ENCODE peak calls at places on chromosomes 4 and X, in six cellular contexts. One of them, this sample, is unnamed.
A peak's percentile ranks its signal among the peaks of the same experiment; 100 is the strongest.

GRCh38 chr4:158535130-158535614 is 13.5 kb downstream of the RXFP1 start:
- DNase-seq in GM12891: no peak
- DNase-seq in GM12878: no peak
- DNase-seq in HepG2: no peak
- DNase-seq in K562: no peak
- DNase-seq in H1: no peak
- DNase-seq in this sample: no peak

GRCh38 chr4:157700898-157701694 is 471.7 kb downstream of the GASK1B start:
- DNase-seq in GM12891: no peak
- DNase-seq in GM12878: no peak
- DNase-seq in HepG2: no peak
- DNase-seq in K562: no peak
- DNase-seq in H1: no peak
- DNase-seq in this sample: no peak

GRCh38 chr4:1939664-1940509 is 68.7 kb downstream of the NSD2 start:
- DNase-seq in GM12891: no peak
- DNase-seq in GM12878: no peak
- DNase-seq in HepG2: peak; percentile 9
- DNase-seq in K562: no peak
- DNase-seq in H1: no peak
- DNase-seq in this sample: no peak

GRCh38 chr4:165209796-165210195 is 2.4 kb downstream of the KLHL2 start:
- DNase-seq in GM12891: no peak
- DNase-seq in GM12878: no peak
- DNase-seq in HepG2: no peak
- DNase-seq in K562: no peak
- DNase-seq in H1: no peak
- DNase-seq in this sample: no peak

GRCh38 chrX:72038016-72038415 is 93.7 kb downstream of the RTL5 start:
- DNase-seq in GM12891: no peak
- DNase-seq in GM12878: no peak
- DNase-seq in HepG2: no peak
- DNase-seq in K562: no peak
- DNase-seq in H1: no peak
- DNase-seq in this sample: no peak

GRCh38 chrX:79325263-79325958 is 41.7 kb downstream of the ITM2A start:
- DNase-seq in GM12891: no peak
- DNase-seq in GM12878: no peak
- DNase-seq in HepG2: no peak
- DNase-seq in K562: no peak
- DNase-seq in H1: no peak
- DNase-seq in this sample: no peak

GRCh38 chr4:87521757-87522374 is 7.3 kb downstream of the SPARCL1 start:
- DNase-seq in GM12891: no peak
- DNase-seq in GM12878: no peak
- DNase-seq in HepG2: no peak
- DNase-seq in K562: peak; percentile 17
- DNase-seq in H1: no peak
- DNase-seq in this sample: no peak

GRCh38 chrX:126342859-126343258 is 176.8 kb upstream of the DCAF12L2 start:
- DNase-seq in GM12891: no peak
- DNase-seq in GM12878: no peak
- DNase-seq in HepG2: no peak
- DNase-seq in K562: no peak
- DNase-seq in H1: no peak
- DNase-seq in this sample: no peak

GRCh38 chr4:110612631-110613269 is 10.1 kb downstream of the PITX2 start:
- DNase-seq in GM12891: no peak
- DNase-seq in GM12878: no peak
- DNase-seq in HepG2: no peak
- DNase-seq in K562: no peak
- DNase-seq in H1: no peak
- DNase-seq in this sample: no peak

GRCh38 chrX:118974908-118975671 is 672 bp downstream of the LONRF3 start:
- DNase-seq in GM12891: no peak
- DNase-seq in GM12878: no peak
- DNase-seq in HepG2: peak; percentile 27
- DNase-seq in K562: peak; percentile 60
- DNase-seq in H1: no peak
- DNase-seq in this sample: peak; percentile 27

GRCh38 chr4:650951-651883 is 22.9 kb downstream of the ATP5ME start:
- DNase-seq in GM12891: no peak
- DNase-seq in GM12878: no peak
- DNase-seq in HepG2: no peak
- DNase-seq in K562: no peak
- DNase-seq in H1: no peak
- DNase-seq in this sample: no peak

GRCh38 chr4:88964450-88964849 is 92.5 kb downstream of the FAM13A start:
- DNase-seq in GM12891: no peak
- DNase-seq in GM12878: no peak
- DNase-seq in HepG2: no peak
- DNase-seq in K562: no peak
- DNase-seq in H1: no peak
- DNase-seq in this sample: no peak

GRCh38 chrX:16970977-16971376 is 24.5 kb downstream of the REPS2 start:
- DNase-seq in GM12891: no peak
- DNase-seq in GM12878: no peak
- DNase-seq in HepG2: no peak
- DNase-seq in K562: no peak
- DNase-seq in H1: no peak
- DNase-seq in this sample: no peak

GRCh38 chr4:159248383-159249178 is 145.7 kb downstream of the RAPGEF2 start:
- DNase-seq in GM12891: no peak
- DNase-seq in GM12878: no peak
- DNase-seq in HepG2: peak; percentile 47
- DNase-seq in K562: no peak
- DNase-seq in H1: no peak
- DNase-seq in this sample: no peak

GRCh38 chrX:116277391-116277790 is 106.8 kb downstream of the AGTR2 start:
- DNase-seq in GM12891: no peak
- DNase-seq in GM12878: no peak
- DNase-seq in HepG2: no peak
- DNase-seq in K562: no peak
- DNase-seq in H1: no peak
- DNase-seq in this sample: no peak

GRCh38 chr4:78956979-78957378 is 17.7 kb upstream of the PAQR3 start:
- DNase-seq in GM12891: no peak
- DNase-seq in GM12878: no peak
- DNase-seq in HepG2: no peak
- DNase-seq in K562: no peak
- DNase-seq in H1: no peak
- DNase-seq in this sample: no peak

GRCh38 chr4:17809667-17810066 is 890 bp downstream of the DCAF16 start:
- DNase-seq in GM12891: no peak
- DNase-seq in GM12878: no peak
- DNase-seq in HepG2: peak; percentile 4
- DNase-seq in K562: no peak
- DNase-seq in H1: no peak
- DNase-seq in this sample: no peak

GRCh38 chrX:68292471-68292870 is 140.8 kb downstream of the OPHN1 start:
- DNase-seq in GM12891: no peak
- DNase-seq in GM12878: no peak
- DNase-seq in HepG2: no peak
- DNase-seq in K562: no peak
- DNase-seq in H1: no peak
- DNase-seq in this sample: no peak

GRCh38 chr4:122898370-122899150 is 23.8 kb downstream of the NUDT6 start:
- DNase-seq in GM12891: no peak
- DNase-seq in GM12878: no peak
- DNase-seq in HepG2: no peak
- DNase-seq in K562: no peak
- DNase-seq in H1: no peak
- DNase-seq in this sample: no peak

GRCh38 chr4:38189445-38189844 is 229.2 kb downstream of the PTTG2 start:
- DNase-seq in GM12891: no peak
- DNase-seq in GM12878: no peak
- DNase-seq in HepG2: peak; percentile 65
- DNase-seq in K562: no peak
- DNase-seq in H1: no peak
- DNase-seq in this sample: no peak

GRCh38 chr4:120749445-120750151 is 172.9 kb downstream of the PRDM5 start:
- DNase-seq in GM12891: no peak
- DNase-seq in GM12878: peak; percentile 83
- DNase-seq in HepG2: no peak
- DNase-seq in K562: no peak
- DNase-seq in H1: no peak
- DNase-seq in this sample: no peak

GRCh38 chrX:30065226-30065625 is 150.1 kb upstream of the MAGEB2 start:
- DNase-seq in GM12891: no peak
- DNase-seq in GM12878: no peak
- DNase-seq in HepG2: no peak
- DNase-seq in K562: no peak
- DNase-seq in H1: no peak
- DNase-seq in this sample: no peak

GRCh38 chrX:13373027-13373806 is 53.4 kb upstream of the ATXN3L start:
- DNase-seq in GM12891: no peak
- DNase-seq in GM12878: no peak
- DNase-seq in HepG2: no peak
- DNase-seq in K562: no peak
- DNase-seq in H1: no peak
- DNase-seq in this sample: no peak

GRCh38 chr4:73139991-73140390 is 70.5 kb upstream of the COX18 start:
- DNase-seq in GM12891: no peak
- DNase-seq in GM12878: no peak
- DNase-seq in HepG2: no peak
- DNase-seq in K562: no peak
- DNase-seq in H1: no peak
- DNase-seq in this sample: no peak

GRCh38 chr4:38210396-38211114 is 250.4 kb downstream of the PTTG2 start:
- DNase-seq in GM12891: no peak
- DNase-seq in GM12878: no peak
- DNase-seq in HepG2: no peak
- DNase-seq in K562: no peak
- DNase-seq in H1: no peak
- DNase-seq in this sample: no peak

GRCh38 chr4:159823743-159824142 is 720.9 kb downstream of the RAPGEF2 start:
- DNase-seq in GM12891: no peak
- DNase-seq in GM12878: no peak
- DNase-seq in HepG2: no peak
- DNase-seq in K562: no peak
- DNase-seq in H1: no peak
- DNase-seq in this sample: no peak

DNA sequence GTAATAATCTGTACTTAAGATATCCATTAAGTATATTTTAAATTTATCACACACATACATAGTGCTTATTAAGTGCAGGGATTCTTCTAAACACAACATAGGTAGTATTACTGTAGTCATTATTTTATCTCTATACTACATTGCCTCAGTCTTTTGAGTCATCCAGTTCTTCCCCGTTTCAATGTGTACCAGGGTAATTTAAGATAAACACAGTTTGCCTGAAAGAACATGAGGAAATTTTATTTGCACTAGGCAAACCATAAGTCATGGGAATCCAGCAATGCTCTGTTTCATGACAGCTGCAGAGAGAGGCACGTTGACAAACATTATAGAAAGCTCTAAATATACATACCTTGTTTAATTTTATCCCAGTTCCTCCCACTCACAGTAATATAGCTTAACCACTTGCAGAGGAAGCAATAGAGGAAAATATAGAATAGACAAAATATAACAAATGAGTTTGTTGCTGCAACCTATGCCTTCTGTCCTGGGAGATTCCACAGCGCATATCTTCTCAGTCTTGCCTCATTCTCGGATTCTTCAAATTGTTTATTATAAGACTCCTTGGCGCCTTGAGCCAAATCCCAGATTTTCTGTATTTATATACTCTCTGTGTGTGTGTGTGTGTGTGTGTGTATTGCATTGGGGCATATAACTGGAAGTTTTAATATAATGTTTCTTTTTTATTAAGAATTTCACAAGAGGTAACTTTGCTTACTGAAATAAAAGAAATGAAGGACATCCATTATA is 258.6 kb downstream of the FAM133A start:
- DNase-seq in GM12891: no peak
- DNase-seq in GM12878: no peak
- DNase-seq in HepG2: no peak
- DNase-seq in K562: no peak
- DNase-seq in H1: no peak
- DNase-seq in this sample: no peak
- TF ChIP-seq POLR2AphosphoS5 in GM12891: no peak
- TF ChIP-seq POLR2AphosphoS5 in GM12878: no peak
- TF ChIP-seq POLR2AphosphoS5 in HepG2: no peak
- TF ChIP-seq POLR2AphosphoS5 in K562: no peak
- TF ChIP-seq POLR2AphosphoS5 in H1: no peak
- TF ChIP-seq POLR2AphosphoS5 in this sample: no peak

DNA sequence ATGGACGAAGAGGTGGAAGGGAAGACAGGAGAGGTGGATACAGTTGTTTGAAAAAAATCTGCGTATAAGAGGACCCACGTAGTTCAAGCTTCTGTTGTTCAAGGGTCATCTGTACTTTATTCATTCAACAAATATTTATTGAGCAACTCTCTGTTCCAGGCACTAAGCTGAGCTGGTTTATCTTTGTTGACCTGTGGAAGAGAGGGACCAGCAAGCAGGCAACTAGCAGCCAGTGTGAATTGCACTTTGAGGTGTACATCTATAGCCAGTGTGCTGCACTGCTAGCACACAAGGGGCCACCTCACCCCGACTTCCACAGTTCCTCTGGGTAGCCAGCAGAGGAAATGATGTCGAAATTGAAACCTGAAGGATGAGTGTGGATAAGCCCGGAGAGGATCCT is 191.4 kb downstream of the SOWAHB start:
- DNase-seq in GM12891: no peak
- DNase-seq in GM12878: no peak
- DNase-seq in HepG2: peak; percentile 17
- DNase-seq in K562: no peak
- DNase-seq in H1: no peak
- DNase-seq in this sample: no peak
- TF ChIP-seq POLR2A in GM12891: no peak
- TF ChIP-seq POLR2A in GM12878: no peak
- TF ChIP-seq POLR2A in HepG2: no peak
- TF ChIP-seq POLR2A in K562: no peak
- TF ChIP-seq POLR2A in H1: no peak
- TF ChIP-seq POLR2A in this sample: no peak

GRCh38 chr4:99822734-99823133 is 6.1 kb downstream of the DAPP1 start:
- DNase-seq in GM12891: no peak
- DNase-seq in GM12878: no peak
- DNase-seq in HepG2: no peak
- DNase-seq in K562: peak; percentile 36
- DNase-seq in H1: no peak
- DNase-seq in this sample: no peak
- TF ChIP-seq TAF1 in GM12891: no peak
- TF ChIP-seq TAF1 in GM12878: no peak
- TF ChIP-seq TAF1 in HepG2: no peak
- TF ChIP-seq TAF1 in K562: no peak
- TF ChIP-seq TAF1 in H1: no peak
- TF ChIP-seq TAF1 in this sample: no peak

GRCh38 chrX:102154900-102155805 is 624 bp downstream of the BEX5 start:
- DNase-seq in GM12891: no peak
- DNase-seq in GM12878: no peak
- DNase-seq in HepG2: no peak
- DNase-seq in K562: no peak
- DNase-seq in H1: no peak
- DNase-seq in this sample: no peak

GRCh38 chrX:102154218-102154860 is 1.4 kb downstream of the BEX5 start:
- DNase-seq in GM12891: no peak
- DNase-seq in GM12878: no peak
- DNase-seq in HepG2: no peak
- DNase-seq in K562: no peak
- DNase-seq in H1: peak; percentile 3
- DNase-seq in this sample: no peak

GRCh38 chrX:102155806-102156179 is at the start of gene BEX5:
- DNase-seq in GM12891: no peak
- DNase-seq in GM12878: no peak
- DNase-seq in HepG2: no peak
- DNase-seq in K562: peak; percentile 34
- DNase-seq in H1: peak; percentile 21
- DNase-seq in this sample: no peak
- TF ChIP-seq POLR2AphosphoS5 in GM12891: no peak
- TF ChIP-seq POLR2AphosphoS5 in GM12878: no peak
- TF ChIP-seq POLR2AphosphoS5 in HepG2: no peak
- TF ChIP-seq POLR2AphosphoS5 in K562: no peak
- TF ChIP-seq POLR2AphosphoS5 in H1: no peak
- TF ChIP-seq POLR2AphosphoS5 in this sample: no peak